ENCODE peak calls at places on chromosome 1, in four cellular contexts. One of them, this sample, is unnamed. For H3K27me3 and H3K4me1, the result is how much of the 10 kb centered on the place peaks cover.

GRCh38 chr1:33007190-33008050 is 29.3 kb downstream of the AK2 start:
- DNase-seq in SJSA1: peak
- DNase-seq in transverse colon: peak
- DNase-seq in osteoblast: peak
- DNase-seq in this sample: peak

GRCh38 chr1:221093903-221094865 is 214.9 kb downstream of the HLX start:
- DNase-seq in osteoblast: no peak
- DNase-seq in SJSA1: peak
- DNase-seq in transverse colon: no peak
- DNase-seq in this sample: no peak

GRCh38 chr1:58584082-58584895 is 7.2 kb upstream of the TACSTD2 start:
- DNase-seq in transverse colon: peak
- DNase-seq in SJSA1: peak
- DNase-seq in osteoblast: peak
- DNase-seq in this sample: peak

GRCh38 chr1:153540394-153541361 is at the start of gene S100A5:
- DNase-seq in transverse colon: no peak
- DNase-seq in osteoblast: peak
- DNase-seq in SJSA1: no peak
- DNase-seq in this sample: no peak

GRCh38 chr1:246947255-246947654 is 15.5 kb upstream of the AHCTF1 start:
- DNase-seq in SJSA1: no peak
- DNase-seq in osteoblast: peak
- DNase-seq in transverse colon: peak
- DNase-seq in this sample: peak

GRCh38 chr1:169102567-169102966 is 3.9 kb upstream of the ATP1B1 start:
- DNase-seq in SJSA1: peak
- DNase-seq in osteoblast: peak
- DNase-seq in transverse colon: peak
- DNase-seq in this sample: no peak

GRCh38 chr1:69244211-69244610 is 323.5 kb upstream of the LRRC7 start:
- DNase-seq in osteoblast: no peak
- DNase-seq in transverse colon: no peak
- DNase-seq in SJSA1: no peak
- DNase-seq in this sample: no peak

GRCh38 chr1:100834779-100835645 is 59.6 kb downstream of the EXTL2 start:
- DNase-seq in SJSA1: peak
- DNase-seq in osteoblast: no peak
- DNase-seq in transverse colon: no peak
- DNase-seq in this sample: no peak

GRCh38 chr1:101316276-101316675 is 79.5 kb downstream of the S1PR1 start:
- DNase-seq in transverse colon: no peak
- DNase-seq in osteoblast: no peak
- DNase-seq in SJSA1: no peak
- DNase-seq in this sample: no peak

GRCh38 chr1:8787218-8787617 is 30.2 kb downstream of the RERE start:
- DNase-seq in osteoblast: no peak
- DNase-seq in transverse colon: no peak
- DNase-seq in SJSA1: no peak
- DNase-seq in this sample: no peak

GRCh38 chr1:26350701-26351590 is 3.0 kb downstream of the CRYBG2 start:
- DNase-seq in osteoblast: no peak
- DNase-seq in transverse colon: peak
- DNase-seq in SJSA1: peak
- DNase-seq in this sample: no peak

GRCh38 chr1:109201123-109201703 is 12.5 kb upstream of the SARS1 start:
- DNase-seq in osteoblast: peak
- DNase-seq in transverse colon: peak
- DNase-seq in SJSA1: peak
- DNase-seq in this sample: no peak

GRCh38 chr1:13732971-13733667 is 33.1 kb downstream of the PRDM2 start:
- DNase-seq in SJSA1: no peak
- DNase-seq in transverse colon: no peak
- DNase-seq in osteoblast: peak
- DNase-seq in this sample: no peak

GRCh38 chr1:66351913-66352312 is 182.0 kb upstream of the SGIP1 start:
- DNase-seq in osteoblast: no peak
- DNase-seq in transverse colon: no peak
- DNase-seq in SJSA1: no peak
- DNase-seq in this sample: no peak

GRCh38 chr1:229349463-229350385 is 6.9 kb upstream of the CCSAP start:
- DNase-seq in transverse colon: no peak
- DNase-seq in osteoblast: peak
- DNase-seq in SJSA1: no peak
- DNase-seq in this sample: no peak

DNA sequence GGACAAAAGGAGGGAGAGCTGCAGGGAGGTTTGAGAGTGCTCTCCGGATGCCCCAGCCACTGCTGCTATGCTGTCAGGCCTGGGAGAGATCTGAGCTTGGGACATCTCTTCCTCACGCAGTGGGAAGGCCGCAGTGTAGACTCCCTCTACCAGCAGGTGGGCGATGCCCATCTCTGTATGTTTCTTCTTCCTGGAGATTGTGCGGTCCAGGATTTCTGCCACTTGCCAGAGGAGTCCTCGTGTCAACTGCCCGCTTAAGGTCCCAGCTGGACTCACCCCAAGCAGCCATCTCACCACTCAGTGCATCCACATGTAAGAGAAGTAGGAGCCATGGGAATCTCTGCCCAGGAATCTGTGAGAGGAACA is 10.9 kb downstream of the CPLANE2 start:
- DNase-seq in SJSA1: no peak
- DNase-seq in transverse colon: no peak
- DNase-seq in osteoblast: peak
- DNase-seq in this sample: no peak
- H3K27me3 ChIP-seq in SJSA1: under half
- H3K27me3 ChIP-seq in transverse colon: under half
- H3K27me3 ChIP-seq in osteoblast: under half
- H3K27me3 ChIP-seq in this sample: under half

DNA sequence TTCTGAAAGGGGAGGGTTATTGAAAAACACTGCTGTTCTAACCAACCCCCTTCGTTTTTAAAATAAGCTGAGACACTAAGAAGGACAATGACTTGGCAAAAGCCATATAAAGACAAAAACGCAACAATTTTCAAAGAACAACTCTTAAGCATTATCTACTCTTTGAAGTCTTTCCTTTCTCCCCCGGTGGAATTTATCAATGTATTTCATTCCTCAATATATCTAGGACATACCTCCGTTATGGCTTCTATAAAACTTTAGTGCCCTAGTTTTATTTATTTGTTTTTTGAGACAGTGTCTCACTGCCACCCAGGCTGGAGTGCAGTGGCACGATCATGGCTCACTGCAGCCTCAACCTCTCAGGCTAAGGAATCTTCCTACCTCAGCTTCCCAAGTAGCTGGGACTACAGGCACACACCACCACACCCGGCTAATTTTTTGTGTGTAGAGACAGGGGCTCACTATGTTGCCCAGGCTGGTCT is 3.2 kb downstream of the NRDC start:
- DNase-seq in transverse colon: no peak
- DNase-seq in osteoblast: no peak
- DNase-seq in SJSA1: peak
- DNase-seq in this sample: no peak
- H3K4me3 ChIP-seq in transverse colon: no peak
- H3K4me3 ChIP-seq in osteoblast: peak
- H3K4me3 ChIP-seq in SJSA1: no peak
- H3K4me3 ChIP-seq in this sample: no peak

GRCh38 chr1:156556354-156556753 is 16.0 kb downstream of the IQGAP3 start:
- DNase-seq in transverse colon: no peak
- DNase-seq in osteoblast: no peak
- DNase-seq in SJSA1: no peak
- DNase-seq in this sample: no peak
- H3K4me1 ChIP-seq in transverse colon: under half
- H3K4me1 ChIP-seq in osteoblast: under half
- H3K4me1 ChIP-seq in SJSA1: under half
- H3K4me1 ChIP-seq in this sample: under half

DNA sequence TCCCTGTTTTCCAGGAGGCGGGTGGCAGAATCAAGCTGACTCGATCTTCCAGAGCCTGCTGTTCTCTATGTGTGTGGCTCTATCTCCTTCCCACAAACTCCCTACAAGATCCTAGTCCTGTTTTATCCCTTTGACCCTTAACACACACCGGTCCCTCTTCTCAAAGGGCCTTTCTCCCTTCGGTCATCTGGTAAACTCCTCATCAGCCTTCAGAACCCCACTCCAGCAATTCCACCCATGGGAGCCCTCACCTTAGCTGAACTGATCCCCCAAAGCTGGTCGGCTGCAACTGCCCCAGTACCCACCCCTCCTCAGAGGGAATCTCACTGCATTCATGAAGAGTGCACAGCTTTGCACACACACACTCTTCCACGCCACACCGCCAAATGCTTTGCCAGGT is 184.9 kb downstream of the IGSF21 start:
- DNase-seq in SJSA1: no peak
- DNase-seq in osteoblast: peak
- DNase-seq in transverse colon: no peak
- DNase-seq in this sample: no peak
- H3K27me3 ChIP-seq in SJSA1: under half
- H3K27me3 ChIP-seq in osteoblast: under half
- H3K27me3 ChIP-seq in transverse colon: under half
- H3K27me3 ChIP-seq in this sample: under half

GRCh38 chr1:6045110-6045502 is 582 bp upstream of the KCNAB2 start:
- DNase-seq in osteoblast: peak
- DNase-seq in SJSA1: no peak
- DNase-seq in transverse colon: no peak
- DNase-seq in this sample: no peak
- H3K4me3 ChIP-seq in osteoblast: no peak
- H3K4me3 ChIP-seq in SJSA1: no peak
- H3K4me3 ChIP-seq in transverse colon: no peak
- H3K4me3 ChIP-seq in this sample: no peak

GRCh38 chr1:170700842-170701305 is 36.9 kb downstream of the PRRX1 start:
- DNase-seq in transverse colon: no peak
- DNase-seq in osteoblast: no peak
- DNase-seq in SJSA1: no peak
- DNase-seq in this sample: no peak

GRCh38 chr1:170701962-170702361 is 38.0 kb downstream of the PRRX1 start:
- DNase-seq in transverse colon: no peak
- DNase-seq in osteoblast: no peak
- DNase-seq in SJSA1: no peak
- DNase-seq in this sample: no peak

GRCh38 chr1:170707116-170707515 is 43.2 kb downstream of the PRRX1 start:
- DNase-seq in SJSA1: no peak
- DNase-seq in transverse colon: no peak
- DNase-seq in osteoblast: peak
- DNase-seq in this sample: no peak

GRCh38 chr1:170705981-170706380 is 42.0 kb downstream of the PRRX1 start:
- DNase-seq in osteoblast: no peak
- DNase-seq in SJSA1: no peak
- DNase-seq in transverse colon: no peak
- DNase-seq in this sample: no peak

GRCh38 chr1:170704256-170704655 is 40.3 kb downstream of the PRRX1 start:
- DNase-seq in SJSA1: no peak
- DNase-seq in osteoblast: peak
- DNase-seq in transverse colon: no peak
- DNase-seq in this sample: no peak
- H3K4me1 ChIP-seq in SJSA1: under half
- H3K4me1 ChIP-seq in osteoblast: half or more
- H3K4me1 ChIP-seq in transverse colon: under half
- H3K4me1 ChIP-seq in this sample: under half

DNA sequence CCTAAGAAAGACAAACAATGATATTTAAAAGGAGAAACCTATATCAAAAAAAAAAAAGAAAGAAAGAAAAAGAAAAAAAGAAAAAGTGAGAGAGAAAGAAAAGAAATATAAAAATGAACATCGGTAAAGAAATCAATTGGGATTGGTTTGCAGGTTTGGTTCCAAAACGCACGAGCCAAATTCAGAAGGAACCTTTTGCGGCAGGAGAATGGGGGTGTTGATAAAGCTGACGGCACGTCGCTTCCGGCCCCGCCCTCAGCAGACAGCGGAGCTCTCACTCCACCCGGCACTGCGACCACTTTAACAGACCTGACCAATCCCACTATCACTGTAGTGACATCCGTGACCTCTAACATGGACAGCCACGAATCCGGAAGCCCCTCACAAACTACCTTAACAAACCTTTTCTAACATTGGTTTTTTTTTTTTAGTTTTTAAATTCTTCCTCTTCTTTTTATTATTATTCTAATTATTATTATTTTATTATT is 11.7 kb downstream of the LHX9 start:
- DNase-seq in SJSA1: no peak
- DNase-seq in transverse colon: no peak
- DNase-seq in osteoblast: no peak
- DNase-seq in this sample: no peak
- H3K27me3 ChIP-seq in SJSA1: under half
- H3K27me3 ChIP-seq in transverse colon: half or more
- H3K27me3 ChIP-seq in osteoblast: under half
- H3K27me3 ChIP-seq in this sample: under half

GRCh38 chr1:233367057-233367759 is 39.7 kb downstream of the MAP3K21 start:
- DNase-seq in osteoblast: no peak
- DNase-seq in SJSA1: no peak
- DNase-seq in transverse colon: no peak
- DNase-seq in this sample: no peak

GRCh38 chr1:233362743-233363142 is 35.2 kb downstream of the MAP3K21 start:
- DNase-seq in osteoblast: no peak
- DNase-seq in SJSA1: no peak
- DNase-seq in transverse colon: no peak
- DNase-seq in this sample: no peak

GRCh38 chr1:233361876-233362275 is 34.4 kb downstream of the MAP3K21 start:
- DNase-seq in SJSA1: no peak
- DNase-seq in transverse colon: no peak
- DNase-seq in osteoblast: no peak
- DNase-seq in this sample: no peak

GRCh38 chr1:233364695-233365539 is 37.4 kb downstream of the MAP3K21 start:
- DNase-seq in SJSA1: peak
- DNase-seq in osteoblast: peak
- DNase-seq in transverse colon: no peak
- DNase-seq in this sample: no peak

DNA sequence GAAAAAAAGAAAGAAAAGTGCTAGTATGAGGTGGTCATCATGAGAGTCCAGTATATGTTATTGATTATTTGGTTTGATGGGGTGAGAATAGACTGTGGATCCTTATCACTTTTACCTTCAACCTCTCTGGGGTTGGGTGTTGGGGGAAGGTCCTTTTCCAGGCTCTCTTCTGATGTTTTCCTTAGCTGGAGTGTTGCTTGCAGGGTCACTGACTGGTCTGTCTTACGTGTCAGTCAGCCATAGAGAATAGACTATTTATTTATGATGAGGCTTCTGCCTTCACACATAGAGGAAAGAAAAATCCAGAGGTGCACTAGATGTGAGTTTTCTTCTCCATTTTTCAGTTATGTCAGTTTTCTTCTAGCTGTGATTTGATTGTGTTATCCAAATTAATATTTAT is 36.5 kb downstream of the MAP3K21 start:
- DNase-seq in osteoblast: no peak
- DNase-seq in SJSA1: no peak
- DNase-seq in transverse colon: no peak
- DNase-seq in this sample: no peak
- H3K4me3 ChIP-seq in osteoblast: no peak
- H3K4me3 ChIP-seq in SJSA1: no peak
- H3K4me3 ChIP-seq in transverse colon: no peak
- H3K4me3 ChIP-seq in this sample: no peak

GRCh38 chr1:91768786-91769697 is 116.9 kb downstream of the TGFBR3 start:
- DNase-seq in osteoblast: no peak
- DNase-seq in transverse colon: no peak
- DNase-seq in SJSA1: no peak
- DNase-seq in this sample: no peak

GRCh38 chr1:91774520-91775203 is 111.3 kb downstream of the TGFBR3 start:
- DNase-seq in SJSA1: no peak
- DNase-seq in transverse colon: no peak
- DNase-seq in osteoblast: peak
- DNase-seq in this sample: no peak

GRCh38 chr1:91770675-91771074 is 115.3 kb downstream of the TGFBR3 start:
- DNase-seq in SJSA1: no peak
- DNase-seq in osteoblast: no peak
- DNase-seq in transverse colon: no peak
- DNase-seq in this sample: no peak

GRCh38 chr1:91769698-91770232 is 116.2 kb downstream of the TGFBR3 start:
- DNase-seq in SJSA1: no peak
- DNase-seq in transverse colon: no peak
- DNase-seq in osteoblast: no peak
- DNase-seq in this sample: no peak

GRCh38 chr1:91771717-91772116 is 114.2 kb downstream of the TGFBR3 start:
- DNase-seq in osteoblast: no peak
- DNase-seq in transverse colon: no peak
- DNase-seq in SJSA1: no peak
- DNase-seq in this sample: no peak
- H3K4me1 ChIP-seq in osteoblast: under half
- H3K4me1 ChIP-seq in transverse colon: under half
- H3K4me1 ChIP-seq in SJSA1: under half
- H3K4me1 ChIP-seq in this sample: under half